ENCODE peak calls at places on chromosomes 3 and 15, in eight cellular contexts. A is OCI-LY7, I is ascending aorta, B is astrocyte of the cerebellum, W is IMR-90, H is brain microvascular endothelial cell, T is coronary artery, O is mesothelial cell of epicardium. M is an unnamed sample.

GRCh38 chr3:101117981-101118380 is 124.8 kb upstream of the ABI3BP start:
- DNase-seq in A (no peak), I (no peak), B (no peak), W (peak), H (peak), T (no peak), O (no peak), M (no peak)

GRCh38 chr3:119221779-119222320 is 18.8 kb downstream of the B4GALT4 start:
- DNase-seq in A (no peak), I (no peak), B (no peak), W (peak), H (no peak), T (no peak), O (no peak), M (no peak)

GRCh38 chr15:91468861-91469260 is 368.8 kb downstream of the SV2B start:
- DNase-seq in A (no peak), I (no peak), B (no peak), W (no peak), H (no peak), T (no peak), O (no peak), M (no peak)

GRCh38 chr3:120743081-120743365 is 479 bp downstream of the GTF2E1 start:
- DNase-seq in A (no peak), I (no peak), B (peak), W (peak), H (peak), T (no peak), O (no peak), M (no peak)

GRCh38 chr15:77907824-77908751 is 169.4 kb downstream of the TBC1D2B start:
- DNase-seq in A (peak), I (no peak), B (no peak), W (peak), H (peak), T (peak), O (no peak), M (peak)

GRCh38 chr3:180913582-180914404 is 1.3 kb downstream of the FXR1 start:
- DNase-seq in A (no peak), I (no peak), B (peak), W (peak), H (no peak), T (no peak), O (no peak), M (no peak)

GRCh38 chr15:74275957-74276356 is 39.8 kb downstream of the CCDC33 start:
- DNase-seq in A (peak), I (no peak), B (no peak), W (no peak), H (no peak), T (no peak), O (no peak), M (peak)

GRCh38 chr3:126067959-126068358 is 16.0 kb downstream of the SLC41A3 start:
- DNase-seq in A (no peak), I (no peak), B (no peak), W (no peak), H (no peak), T (no peak), O (no peak), M (no peak)

GRCh38 chr15:101310508-101310907 is 15.5 kb upstream of the SNRPA1 start:
- DNase-seq in A (no peak), I (no peak), B (no peak), W (no peak), H (no peak), T (no peak), O (no peak), M (no peak)

GRCh38 chr3:9732080-9732752 is 681 bp downstream of the BRPF1 start:
- DNase-seq in A (peak), I (no peak), B (no peak), W (no peak), H (no peak), T (no peak), O (no peak), M (peak)

GRCh38 chr15:101684384-101684783 is 32.2 kb upstream of the TM2D3 start:
- DNase-seq in A (no peak), I (no peak), B (no peak), W (peak), H (peak), T (no peak), O (no peak), M (no peak)

GRCh38 chr15:77406846-77407245 is 13.1 kb downstream of the PEAK1 start:
- DNase-seq in A (no peak), I (no peak), B (no peak), W (no peak), H (no peak), T (no peak), O (no peak), M (no peak)

GRCh38 chr3:45861043-45861846 is 19.3 kb upstream of the LZTFL1 start:
- DNase-seq in A (no peak), I (no peak), B (no peak), W (no peak), H (no peak), T (no peak), O (no peak), M (no peak)

GRCh38 chr3:60030982-60031381 is 981.2 kb upstream of the CFAP20DC start:
- DNase-seq in A (no peak), I (no peak), B (no peak), W (no peak), H (no peak), T (no peak), O (no peak), M (no peak)

GRCh38 chr3:113594066-113594465 is 61.7 kb downstream of the SIDT1 start:
- DNase-seq in A (no peak), I (no peak), B (no peak), W (no peak), H (no peak), T (no peak), O (no peak), M (no peak)

GRCh38 chr3:38353151-38353550 is 6.6 kb downstream of the XYLB start:
- DNase-seq in A (no peak), I (no peak), B (no peak), W (peak), H (peak), T (no peak), O (no peak), M (no peak)

GRCh38 chr3:149657796-149658443 is at the start of gene WWTR1:
- DNase-seq in A (no peak), I (peak), B (peak), W (peak), H (peak), T (peak), O (peak), M (peak)

GRCh38 chr15:90211440-90212168 is 10.5 kb downstream of the SEMA4B start:
- DNase-seq in A (no peak), I (no peak), B (no peak), W (peak), H (peak), T (no peak), O (no peak), M (no peak)

GRCh38 chr3:101172516-101172915 is 147.9 kb downstream of the IMPG2 start:
- DNase-seq in A (no peak), I (no peak), B (no peak), W (no peak), H (no peak), T (no peak), O (no peak), M (no peak)

GRCh38 chr3:46874430-46874829 is 3.1 kb upstream of the PTH1R start:
- DNase-seq in A (no peak), I (no peak), B (no peak), W (no peak), H (no peak), T (no peak), O (no peak), M (no peak)

GRCh38 chr3:139108253-139108969 is 63.7 kb upstream of the PRR23C start:
- DNase-seq in A (no peak), I (no peak), B (no peak), W (no peak), H (no peak), T (peak), O (no peak), M (no peak)

GRCh38 chr3:138188013-138188352 is 882 bp downstream of the ARMC8 start:
- DNase-seq in A (peak), I (no peak), B (peak), W (peak), H (no peak), T (peak), O (no peak), M (no peak)

GRCh38 chr3:27479816-27480543 is 4.2 kb downstream of the SLC4A7 start:
- DNase-seq in A (no peak), I (no peak), B (no peak), W (no peak), H (no peak), T (no peak), O (no peak), M (no peak)

GRCh38 chr3:22175899-22176298 is 424.9 kb upstream of the ZNF385D start:
- DNase-seq in A (no peak), I (no peak), B (no peak), W (no peak), H (no peak), T (no peak), O (no peak), M (no peak)

GRCh38 chr15:69910511-69910910 is 187.2 kb downstream of the TLE3 start:
- DNase-seq in A (no peak), I (no peak), B (no peak), W (no peak), H (no peak), T (no peak), O (no peak), M (no peak)
- TF ChIP-seq CTCF in A (no peak), I (no peak), B (no peak), W (no peak), H (no peak), T (no peak), O (no peak), M (no peak)

GRCh38 chr3:15812183-15812582 is 14.4 kb upstream of the ANKRD28 start:
- DNase-seq in A (peak), I (no peak), B (no peak), W (peak), H (no peak), T (no peak), O (no peak), M (no peak)
- TF ChIP-seq CTCF in A (peak), I (peak), B (no peak), W (peak), H (no peak), T (peak), O (peak), M (peak)

GRCh38 chr3:132033471-132033870 is 1.3 kb downstream of the CPNE4 start:
- DNase-seq in A (no peak), I (no peak), B (no peak), W (no peak), H (no peak), T (no peak), O (no peak), M (no peak)

GRCh38 chr3:132034097-132034485 is 723 bp downstream of the CPNE4 start:
- DNase-seq in A (no peak), I (no peak), B (no peak), W (no peak), H (no peak), T (no peak), O (no peak), M (no peak)

GRCh38 chr3:132032959-132033358 is 1.9 kb downstream of the CPNE4 start:
- DNase-seq in A (no peak), I (no peak), B (no peak), W (no peak), H (no peak), T (no peak), O (no peak), M (no peak)

GRCh38 chr3:132034486-132035464 is at the start of gene CPNE4:
- DNase-seq in A (peak), I (no peak), B (peak), W (peak), H (peak), T (no peak), O (peak), M (peak)

GRCh38 chr3:132038198-132038825 is 3.5 kb upstream of the CPNE4 start:
- DNase-seq in A (peak), I (no peak), B (no peak), W (peak), H (no peak), T (no peak), O (no peak), M (peak)
- TF ChIP-seq CTCF in A (peak), I (no peak), B (peak), W (peak), H (peak), T (no peak), O (peak), M (peak)

GRCh38 chr15:72229076-72229946 is 1.7 kb downstream of the PKM start:
- DNase-seq in A (peak), I (no peak), B (no peak), W (peak), H (no peak), T (no peak), O (no peak), M (no peak)

GRCh38 chr15:72231847-72232461 is 964 bp upstream of the PKM start:
- DNase-seq in A (peak), I (no peak), B (peak), W (peak), H (peak), T (no peak), O (no peak), M (peak)

GRCh38 chr15:72229947-72230196 is 1.1 kb downstream of the PKM start:
- DNase-seq in A (no peak), I (no peak), B (no peak), W (no peak), H (no peak), T (no peak), O (peak), M (no peak)

GRCh38 chr15:72231066-72231846 is at the start of gene PKM:
- DNase-seq in A (peak), I (peak), B (peak), W (peak), H (peak), T (peak), O (peak), M (peak)

DNA sequence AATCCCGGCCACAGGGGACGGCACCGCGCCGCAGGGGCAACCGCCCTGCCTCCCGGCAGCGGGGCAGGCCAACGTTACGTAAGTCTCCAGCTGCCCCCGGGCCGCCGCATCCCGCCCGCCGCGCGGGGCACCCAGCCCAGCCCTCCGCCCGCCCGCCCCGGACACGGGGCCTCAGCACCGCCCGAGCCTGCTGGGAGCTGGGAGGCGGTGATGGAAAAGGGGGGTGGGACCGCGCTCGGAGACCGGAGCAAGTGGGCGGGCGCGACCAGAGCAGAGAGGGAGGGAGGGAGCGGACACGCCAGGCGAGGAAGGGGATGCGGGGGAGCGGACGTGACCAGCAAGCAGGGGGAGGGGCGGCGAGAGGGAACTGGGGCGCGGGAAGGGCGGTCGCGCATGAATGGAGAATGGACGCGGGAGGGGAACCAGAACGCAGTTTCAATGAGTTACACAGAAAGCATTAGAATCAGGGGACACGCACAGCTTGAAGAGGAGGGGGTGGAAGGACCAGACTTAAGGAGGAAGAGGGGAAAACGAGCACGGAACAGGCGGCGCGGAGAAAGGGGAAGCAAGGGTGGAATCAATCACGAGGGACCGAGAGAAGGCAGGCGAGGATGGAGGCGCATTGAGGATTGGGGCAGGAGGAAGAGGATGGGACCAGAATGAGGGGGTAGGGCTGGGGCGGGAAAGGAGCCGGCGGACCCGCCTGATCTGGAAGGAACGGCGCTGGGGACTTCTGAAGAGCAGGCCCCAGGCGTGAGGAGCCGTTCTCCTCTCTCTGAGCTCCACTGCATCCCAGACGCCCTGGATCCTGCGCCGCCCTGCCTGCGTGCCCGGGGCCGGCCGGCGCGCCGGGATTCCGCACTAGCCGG is 559 bp downstream of the PKM start:
- DNase-seq in A (peak), I (peak), B (peak), W (peak), H (peak), T (peak), O (peak), M (peak)
- TF ChIP-seq CTCF in A (no peak), I (no peak), B (no peak), W (peak), H (no peak), T (no peak), O (no peak), M (no peak)

DNA sequence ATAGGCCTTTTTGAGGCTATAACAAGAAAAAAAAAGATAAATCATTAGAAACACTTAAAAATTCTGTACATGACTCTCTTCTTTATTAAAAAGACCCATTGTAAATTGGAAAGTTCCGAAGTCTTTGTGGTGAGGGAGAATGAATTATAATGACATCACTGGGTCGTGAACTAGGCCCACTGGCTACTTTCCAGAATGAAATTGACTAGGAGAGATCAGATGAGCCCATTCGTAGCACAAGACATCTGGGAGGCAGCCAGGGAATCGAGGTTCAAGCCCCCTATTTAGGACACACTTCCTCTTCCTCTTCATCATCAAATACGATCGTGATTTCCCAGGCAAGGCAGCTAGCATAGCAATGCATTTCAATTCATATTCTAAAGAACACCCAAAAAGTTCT is 889.8 kb upstream of the NR2F2 start:
- DNase-seq in A (no peak), I (no peak), B (no peak), W (peak), H (no peak), T (no peak), O (no peak), M (no peak)
- TF ChIP-seq CTCF in A (no peak), I (no peak), B (no peak), W (no peak), H (no peak), T (no peak), O (no peak), M (no peak)

GRCh38 chr3:184716652-184717607 is 5.1 kb upstream of the MAGEF1 start:
- DNase-seq in A (no peak), I (no peak), B (peak), W (peak), H (peak), T (no peak), O (no peak), M (no peak)
- TF ChIP-seq CTCF in A (no peak), I (no peak), B (peak), W (no peak), H (peak), T (no peak), O (no peak), M (no peak)

GRCh38 chr15:26891448-26891881 is 24.6 kb downstream of the GABRA5 start:
- DNase-seq in A (peak), I (no peak), B (peak), W (peak), H (peak), T (no peak), O (no peak), M (peak)
- TF ChIP-seq CTCF in A (peak), I (no peak), B (peak), W (peak), H (peak), T (no peak), O (peak), M (peak)

GRCh38 chr3:187039723-187040414 is 99.4 kb downstream of the RPL39L start:
- DNase-seq in A (no peak), I (no peak), B (no peak), W (no peak), H (no peak), T (no peak), O (no peak), M (no peak)

GRCh38 chr3:187042062-187042745 is 97.1 kb downstream of the RPL39L start:
- DNase-seq in A (peak), I (no peak), B (no peak), W (no peak), H (no peak), T (no peak), O (no peak), M (no peak)

GRCh38 chr3:187042874-187043458 is 96.3 kb downstream of the RPL39L start:
- DNase-seq in A (no peak), I (no peak), B (no peak), W (no peak), H (no peak), T (no peak), O (no peak), M (no peak)

GRCh38 chr3:187040637-187041361 is 98.5 kb downstream of the RPL39L start:
- DNase-seq in A (no peak), I (no peak), B (no peak), W (peak), H (peak), T (no peak), O (no peak), M (no peak)

GRCh38 chr3:187041362-187042061 is 97.8 kb downstream of the RPL39L start:
- DNase-seq in A (no peak), I (no peak), B (no peak), W (peak), H (peak), T (no peak), O (no peak), M (no peak)
- TF ChIP-seq CTCF in A (no peak), I (no peak), B (no peak), W (no peak), H (no peak), T (no peak), O (no peak), M (no peak)